ENCODE peak calls at places on chromosome 5, in six cellular contexts. B is endodermal cell, D is astrocyte, H is HFFc6, K is fibroblast of pulmonary artery, Z is GM12864. G is an unnamed sample.

GRCh38 chr5:95022967-95023695 is 261.8 kb downstream of the MCTP1 start:
- DNase-seq in B (no peak), D (no peak), H (peak), K (no peak), Z (no peak), G (no peak)

GRCh38 chr5:179287631-179288030 is 57.6 kb downstream of the ADAMTS2 start:
- DNase-seq in B (no peak), D (no peak), H (no peak), K (no peak), Z (no peak), G (no peak)

GRCh38 chr5:22889714-22890113 is 36.6 kb upstream of the CDH12 start:
- DNase-seq in B (no peak), D (no peak), H (no peak), K (no peak), Z (no peak), G (peak)

GRCh38 chr5:112914584-112914983 is 7.4 kb downstream of the REEP5 start:
- DNase-seq in B (no peak), D (peak), H (peak), K (peak), Z (no peak), G (no peak)

GRCh38 chr5:31626156-31626555 is 12.8 kb upstream of the PDZD2 start:
- DNase-seq in B (no peak), D (no peak), H (no peak), K (no peak), Z (no peak), G (no peak)

GRCh38 chr5:1897386-1897785 is 14.7 kb upstream of the IRX4 start:
- DNase-seq in B (no peak), D (no peak), H (no peak), K (no peak), Z (no peak), G (no peak)

GRCh38 chr5:153827407-153827806 is 211.3 kb downstream of the FAM114A2 start:
- DNase-seq in B (peak), D (no peak), H (no peak), K (no peak), Z (no peak), G (no peak)

GRCh38 chr5:54792611-54793404 is 192.6 kb downstream of the ESM1 start:
- DNase-seq in B (no peak), D (peak), H (no peak), K (peak), Z (no peak), G (no peak)

GRCh38 chr5:174323878-174324281 is 278.4 kb downstream of the NSG2 start:
- DNase-seq in B (peak), D (peak), H (no peak), K (peak), Z (no peak), G (peak)

GRCh38 chr5:120779674-120780073 is 315.6 kb downstream of the PRR16 start:
- DNase-seq in B (no peak), D (peak), H (peak), K (no peak), Z (no peak), G (no peak)

GRCh38 chr5:73125289-73125688 is 4.9 kb downstream of the TMEM171 start:
- DNase-seq in B (no peak), D (no peak), H (no peak), K (no peak), Z (no peak), G (no peak)
- TF ChIP-seq CTCF in B (no peak), D (no peak), H (no peak), K (no peak), Z (no peak), G (no peak)

DNA sequence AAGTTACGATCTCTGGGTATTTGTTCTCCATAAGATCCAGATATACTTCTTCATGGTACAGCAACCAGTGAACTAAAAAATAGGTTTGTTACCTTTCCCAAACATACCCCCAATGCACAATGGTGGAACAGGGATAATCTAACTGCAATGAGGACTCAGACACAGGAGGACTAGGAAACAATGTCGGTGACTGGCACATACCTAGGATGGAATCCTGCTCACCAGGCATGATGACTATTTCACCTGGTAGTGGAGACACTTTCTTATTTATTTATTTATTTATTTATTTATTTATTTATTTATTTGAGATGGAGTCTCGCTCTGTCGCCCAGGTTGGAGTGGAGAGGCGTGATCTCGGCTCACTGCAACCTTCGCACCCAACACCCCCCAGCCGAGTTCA is 159.9 kb upstream of the CCNH start:
- DNase-seq in B (no peak), D (no peak), H (no peak), K (no peak), Z (no peak), G (no peak)
- TF ChIP-seq CTCF in B (no peak), D (no peak), H (no peak), K (no peak), Z (no peak), G (no peak)

GRCh38 chr5:11903121-11903613 is 1.1 kb downstream of the CTNND2 start:
- DNase-seq in B (no peak), D (peak), H (no peak), K (no peak), Z (no peak), G (peak)

GRCh38 chr5:11905209-11905608 is 963 bp upstream of the CTNND2 start:
- DNase-seq in B (no peak), D (no peak), H (no peak), K (no peak), Z (no peak), G (no peak)

GRCh38 chr5:11904270-11904906 is at the start of gene CTNND2:
- DNase-seq in B (peak), D (peak), H (no peak), K (no peak), Z (no peak), G (peak)

GRCh38 chr5:11902304-11902703 is 1.9 kb downstream of the CTNND2 start:
- DNase-seq in B (no peak), D (no peak), H (no peak), K (no peak), Z (no peak), G (no peak)

GRCh38 chr5:11903614-11904269 is 504 bp downstream of the CTNND2 start:
- DNase-seq in B (peak), D (peak), H (no peak), K (no peak), Z (no peak), G (peak)
- TF ChIP-seq CTCF in B (peak), D (no peak), H (no peak), K (no peak), Z (no peak), G (no peak)

DNA sequence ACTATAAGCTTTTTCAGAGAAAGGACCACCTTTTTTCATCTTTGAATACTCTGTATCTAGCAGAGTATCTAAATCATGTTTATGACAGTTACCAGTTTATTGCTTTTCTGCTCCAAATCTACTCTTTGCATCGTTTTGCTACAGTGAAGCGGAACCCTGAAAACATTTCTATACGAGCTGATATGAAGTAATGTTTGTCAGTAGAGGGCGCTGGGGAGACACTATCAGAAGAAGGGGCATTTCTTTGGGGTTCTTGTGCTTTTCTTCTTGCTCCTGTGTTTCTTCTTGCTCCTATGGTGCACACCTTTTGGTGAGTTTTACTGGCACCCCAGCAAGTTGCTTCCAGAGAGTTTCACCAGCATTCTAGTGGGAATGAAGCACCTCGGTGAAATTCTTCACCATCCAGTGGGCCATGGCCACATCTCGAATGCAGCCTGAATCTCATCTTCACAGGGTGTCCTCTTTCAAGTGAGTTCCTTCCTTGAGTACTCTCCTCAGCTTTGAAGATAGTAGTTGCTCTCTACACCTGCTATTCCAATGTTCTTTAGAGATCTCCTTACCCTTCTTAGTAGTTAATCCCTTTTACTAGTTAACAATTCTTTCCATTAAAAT is 98.4 kb downstream of the FGF1 start:
- DNase-seq in B (peak), D (no peak), H (peak), K (peak), Z (no peak), G (no peak)
- TF ChIP-seq CTCF in B (peak), D (peak), H (peak), K (peak), Z (peak), G (peak)

GRCh38 chr5:146527785-146528184 is 11.8 kb upstream of the GPR151 start:
- DNase-seq in B (no peak), D (no peak), H (no peak), K (no peak), Z (no peak), G (no peak)

GRCh38 chr5:146529984-146530383 is 14.0 kb upstream of the GPR151 start:
- DNase-seq in B (no peak), D (no peak), H (no peak), K (no peak), Z (no peak), G (peak)

GRCh38 chr5:146523698-146524097 is 7.7 kb upstream of the GPR151 start:
- DNase-seq in B (no peak), D (no peak), H (no peak), K (no peak), Z (no peak), G (no peak)

GRCh38 chr5:146533260-146533857 is 17.4 kb upstream of the GPR151 start:
- DNase-seq in B (peak), D (peak), H (peak), K (peak), Z (peak), G (peak)

GRCh38 chr5:146528232-146528631 is 12.2 kb upstream of the GPR151 start:
- DNase-seq in B (no peak), D (no peak), H (no peak), K (peak), Z (no peak), G (no peak)
- TF ChIP-seq CTCF in B (peak), D (no peak), H (no peak), K (peak), Z (no peak), G (no peak)

GRCh38 chr5:133257977-133258376 is 206.2 kb downstream of the HSPA4 start:
- DNase-seq in B (no peak), D (no peak), H (no peak), K (no peak), Z (no peak), G (no peak)

GRCh38 chr5:133256276-133256675 is 204.5 kb downstream of the HSPA4 start:
- DNase-seq in B (no peak), D (no peak), H (no peak), K (no peak), Z (no peak), G (no peak)

GRCh38 chr5:133261993-133262392 is 210.2 kb downstream of the HSPA4 start:
- DNase-seq in B (peak), D (no peak), H (no peak), K (no peak), Z (no peak), G (no peak)

GRCh38 chr5:133259199-133259997 is 207.6 kb downstream of the HSPA4 start:
- DNase-seq in B (no peak), D (no peak), H (no peak), K (no peak), Z (no peak), G (no peak)

DNA sequence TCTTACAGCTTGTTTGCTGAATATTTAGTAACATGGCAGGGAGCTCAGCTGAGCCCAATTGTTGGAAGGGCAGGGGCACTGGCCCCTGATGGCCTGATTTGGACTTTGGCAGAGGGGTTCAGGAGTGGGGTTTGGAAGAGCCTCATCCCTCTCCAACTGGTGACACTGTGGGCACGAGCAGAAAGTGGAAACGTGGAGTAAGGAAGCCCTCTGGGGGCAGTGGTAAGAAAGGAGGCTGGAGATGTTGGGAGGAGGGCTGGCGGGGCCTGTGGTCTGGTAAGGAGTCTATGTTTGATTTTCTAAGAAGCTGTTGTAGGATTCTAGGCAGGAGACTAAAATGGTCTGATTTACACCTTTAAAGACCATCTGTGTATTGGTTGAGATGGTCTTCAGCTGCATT is 208.9 kb downstream of the HSPA4 start:
- DNase-seq in B (no peak), D (no peak), H (no peak), K (no peak), Z (no peak), G (no peak)
- TF ChIP-seq CTCF in B (no peak), D (peak), H (no peak), K (no peak), Z (peak), G (peak)

GRCh38 chr5:38831909-38832308 is 13.9 kb upstream of the OSMR start:
- DNase-seq in B (peak), D (peak), H (peak), K (peak), Z (no peak), G (no peak)
- TF ChIP-seq CTCF in B (peak), D (peak), H (peak), K (peak), Z (peak), G (peak)

GRCh38 chr5:178194026-178194425 is 6.9 kb upstream of the GMCL2 start:
- DNase-seq in B (peak), D (no peak), H (no peak), K (no peak), Z (no peak), G (no peak)

GRCh38 chr5:178199581-178200434 is 4.5 kb upstream of the HNRNPAB start:
- DNase-seq in B (no peak), D (no peak), H (no peak), K (no peak), Z (no peak), G (no peak)

GRCh38 chr5:178198706-178199105 is 5.6 kb upstream of the HNRNPAB start:
- DNase-seq in B (no peak), D (no peak), H (no peak), K (no peak), Z (no peak), G (no peak)

GRCh38 chr5:178196413-178196812 is 7.9 kb upstream of the HNRNPAB start:
- DNase-seq in B (peak), D (no peak), H (no peak), K (no peak), Z (no peak), G (no peak)

DNA sequence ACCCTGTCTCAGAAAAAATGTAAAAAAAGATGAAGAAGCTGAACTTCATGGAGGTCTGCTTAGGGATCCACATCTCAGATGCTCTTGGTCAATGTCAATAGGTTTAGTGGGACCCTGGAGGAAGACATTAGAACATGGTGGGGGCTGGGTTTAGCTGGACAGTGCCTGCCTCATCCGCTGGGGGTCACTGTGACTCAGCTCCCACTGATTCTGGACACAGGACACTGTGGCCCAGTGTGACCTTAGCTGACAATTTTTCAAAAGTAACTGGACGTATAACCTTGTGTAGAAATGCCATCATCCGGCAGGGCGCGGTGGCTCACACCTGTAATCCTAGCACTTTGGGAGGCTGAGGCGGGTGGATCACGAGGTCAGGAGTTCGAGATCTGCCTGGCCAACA is 7.3 kb upstream of the HNRNPAB start:
- DNase-seq in B (peak), D (no peak), H (no peak), K (no peak), Z (no peak), G (no peak)
- TF ChIP-seq CTCF in B (peak), D (peak), H (peak), K (peak), Z (peak), G (peak)

GRCh38 chr5:64207978-64208377 is 42.3 kb downstream of the RNF180 start:
- DNase-seq in B (no peak), D (peak), H (no peak), K (peak), Z (no peak), G (no peak)
- TF ChIP-seq CTCF in B (peak), D (peak), H (peak), K (peak), Z (no peak), G (peak)